ENCODE peak calls at places on chromosomes 1 and 21, in five cellular contexts. U, R, Q, K and V are unnamed samples. For H3K9me3 and H3K4me1, the result is how much of the 10 kb centered on the place peaks cover.

GRCh38 chr1:183808296-183809027 is 3.5 kb downstream of the RGL1 start:
- DNase-seq in K (no peak), U (no peak), Q (no peak), R (no peak), V (no peak)

GRCh38 chr1:229158317-229159294 is 112.3 kb upstream of the RAB4A start:
- DNase-seq in K (no peak), Q (no peak), U (no peak), R (no peak), V (no peak)

GRCh38 chr1:46708121-46708520 is 10.8 kb downstream of the EFCAB14 start:
- DNase-seq in U (no peak), Q (no peak), R (no peak), K (no peak), V (no peak)

GRCh38 chr1:150233359-150234308 is 2.3 kb downstream of the ANP32E start:
- DNase-seq in Q (peak), R (no peak), U (peak), K (peak), V (peak)

GRCh38 chr1:21355956-21356355 is 65.7 kb upstream of the ECE1 start:
- DNase-seq in Q (no peak), R (no peak), K (no peak), U (no peak), V (no peak)

GRCh38 chr21:26811031-26811430 is 34.2 kb downstream of the ADAMTS1 start:
- DNase-seq in K (no peak), R (no peak), Q (no peak), U (peak), V (no peak)

GRCh38 chr1:236904874-236905741 is 99.1 kb downstream of the MT1HL1 start:
- DNase-seq in Q (no peak), R (no peak), U (peak), K (no peak), V (no peak)

GRCh38 chr1:61447339-61448016 is 277.5 kb downstream of the TM2D1 start:
- DNase-seq in Q (no peak), U (no peak), K (no peak), R (no peak), V (no peak)

GRCh38 chr1:222167896-222168295 is 380.0 kb downstream of the HHIPL2 start:
- DNase-seq in U (no peak), K (no peak), R (no peak), Q (no peak), V (no peak)

GRCh38 chr1:193754732-193755427 is 568.5 kb upstream of the B3GALT2 start:
- DNase-seq in R (no peak), Q (no peak), U (peak), K (no peak), V (no peak)

GRCh38 chr21:38459490-38459889 is 38.8 kb downstream of the ERG start:
- DNase-seq in K (no peak), R (no peak), Q (no peak), U (no peak), V (no peak)

GRCh38 chr1:98331232-98331631 is 330.3 kb upstream of the SNX7 start:
- DNase-seq in Q (no peak), R (no peak), U (no peak), K (no peak), V (no peak)

GRCh38 chr1:203871114-203871875 is 9.9 kb downstream of the SNRPE start:
- DNase-seq in Q (no peak), U (peak), R (peak), K (no peak), V (peak)

GRCh38 chr1:211604548-211604947 is 25.6 kb upstream of the SLC30A1 start:
- DNase-seq in K (no peak), R (no peak), Q (no peak), U (no peak), V (no peak)

GRCh38 chr1:38292969-38293368 is 246.4 kb upstream of the POU3F1 start:
- DNase-seq in U (no peak), Q (no peak), K (no peak), R (no peak), V (no peak)

GRCh38 chr21:32844653-32845443 is 73.3 kb upstream of the PAXBP1 start:
- DNase-seq in Q (no peak), K (no peak), R (no peak), U (peak), V (no peak)

GRCh38 chr1:102593276-102593675 is 515.0 kb downstream of the COL11A1 start:
- DNase-seq in R (no peak), Q (no peak), U (no peak), K (no peak), V (no peak)

GRCh38 chr1:36339215-36339614 is 15.8 kb upstream of the EVA1B start:
- DNase-seq in R (no peak), U (no peak), Q (no peak), K (no peak), V (no peak)

GRCh38 chr1:36342426-36343185 is 19.2 kb upstream of the EVA1B start:
- DNase-seq in U (peak), R (peak), K (peak), Q (peak), V (peak)

GRCh38 chr1:36339615-36340014 is 16.2 kb upstream of the EVA1B start:
- DNase-seq in U (no peak), Q (no peak), K (no peak), R (no peak), V (no peak)

GRCh38 chr1:36343651-36344394 is 20.4 kb upstream of the EVA1B start:
- DNase-seq in U (no peak), K (no peak), R (no peak), Q (no peak), V (no peak)

GRCh38 chr1:36341626-36342320 is 18.3 kb upstream of the EVA1B start:
- DNase-seq in Q (no peak), R (no peak), U (no peak), K (no peak), V (no peak)
- H3K27ac ChIP-seq in Q (no peak), R (no peak), U (no peak), K (no peak), V (no peak)

DNA sequence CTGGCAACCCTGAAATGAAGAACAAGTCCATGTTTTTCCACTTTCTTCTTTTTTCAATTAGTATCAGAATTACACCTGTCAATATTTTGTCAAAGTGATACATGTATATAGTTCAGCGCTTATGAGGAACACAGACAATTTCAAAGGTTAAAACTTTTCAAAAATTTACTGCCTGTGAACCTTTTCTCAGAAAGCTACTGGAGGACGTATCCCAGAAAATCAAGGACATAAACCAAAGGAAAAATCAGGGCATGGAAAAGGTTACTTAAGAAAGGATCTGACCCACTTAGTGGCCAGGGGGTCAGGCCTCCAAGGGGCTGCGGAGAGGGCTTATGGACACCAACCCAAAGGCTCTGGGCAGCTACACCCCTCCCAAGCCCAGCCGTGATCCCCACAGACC is 81.1 kb upstream of the ACTRT2 start:
- DNase-seq in Q (no peak), K (no peak), U (no peak), R (no peak), V (no peak)
- H3K9me3 ChIP-seq in Q (under half), K (under half), U (under half), R (under half), V (under half)

DNA sequence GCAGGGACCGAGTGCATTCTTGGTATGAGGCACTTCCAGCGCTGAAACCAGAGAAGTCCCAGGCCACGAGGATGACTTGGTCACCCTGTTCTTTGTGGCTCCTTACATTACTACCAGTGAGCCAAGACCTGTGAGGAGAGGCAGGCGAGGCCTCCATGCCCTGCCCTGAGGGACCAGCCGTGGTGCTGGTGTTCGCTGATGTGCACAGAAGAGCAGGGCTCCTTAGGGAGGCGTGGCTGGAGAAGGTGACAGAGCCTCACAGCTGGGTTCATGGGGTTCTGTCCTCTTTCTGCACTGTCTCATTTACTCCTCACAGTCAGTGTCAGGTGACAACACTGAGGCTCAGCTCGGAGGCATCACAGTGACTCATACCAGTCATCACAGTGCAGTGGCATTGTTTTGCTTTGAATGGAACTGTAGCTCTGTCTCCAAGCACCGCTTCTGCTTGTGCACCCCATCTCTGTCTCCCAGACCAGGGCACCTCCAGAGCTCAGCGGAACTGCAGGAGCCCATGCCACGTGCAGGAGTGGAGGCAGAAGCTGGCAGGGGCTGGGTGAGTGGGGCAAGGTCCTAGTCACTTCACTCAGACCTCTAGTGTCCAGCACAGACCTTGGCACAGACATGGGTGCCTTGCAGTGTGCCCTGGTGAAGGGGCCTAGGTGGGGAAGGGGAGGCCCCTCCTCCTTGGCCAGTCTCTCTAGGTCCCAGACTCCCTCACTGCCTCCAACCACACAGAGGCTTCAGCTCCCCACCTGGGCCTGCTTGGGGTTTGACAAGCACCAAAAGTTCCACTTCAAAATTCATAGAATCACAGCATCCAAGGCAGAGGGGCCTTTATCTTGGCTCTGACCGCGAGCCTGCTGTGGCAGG is 310.9 kb downstream of the MATN1 start:
- DNase-seq in R (no peak), Q (peak), K (no peak), U (no peak), V (no peak)
- H3K4me1 ChIP-seq in R (under half), Q (under half), K (under half), U (under half), V (under half)

DNA sequence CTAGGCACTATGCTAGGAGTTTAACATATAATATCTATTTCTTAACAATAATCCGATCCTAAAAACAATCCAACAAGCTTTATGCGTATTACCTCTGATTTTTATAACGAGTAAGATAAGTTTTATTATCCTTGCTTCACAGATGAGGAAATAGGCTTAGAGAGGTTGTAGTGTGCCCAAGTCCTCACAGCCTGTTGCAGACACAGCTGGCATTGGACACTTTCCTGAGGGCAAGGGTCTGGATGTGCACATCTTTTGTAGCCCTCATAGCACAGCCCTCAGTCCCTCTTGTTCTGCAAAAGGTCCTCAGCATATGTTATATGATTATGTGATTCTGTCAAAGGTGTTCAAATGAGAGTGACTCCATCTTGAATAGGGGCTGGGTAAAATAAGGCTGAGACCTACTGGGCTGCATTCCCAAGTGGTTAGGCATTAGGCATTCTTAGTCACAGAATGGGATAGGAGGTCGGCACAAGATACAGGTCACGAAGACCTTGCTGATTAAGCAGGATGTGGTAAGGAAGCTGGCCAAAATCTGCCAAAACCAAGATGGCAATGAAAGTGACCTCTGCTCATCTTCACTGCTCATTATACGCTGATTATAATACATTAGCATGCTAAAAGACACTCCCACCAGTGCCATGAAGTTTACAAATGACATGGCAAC is 75.7 kb upstream of the F3 start:
- DNase-seq in K (no peak), U (peak), Q (no peak), R (no peak), V (no peak)
- H3K27ac ChIP-seq in K (no peak), U (no peak), Q (no peak), R (no peak), V (no peak)

GRCh38 chr1:209547626-209548025 is 35.9 kb upstream of the CAMK1G start:
- DNase-seq in K (no peak), Q (no peak), U (no peak), R (no peak), V (no peak)

GRCh38 chr1:209542585-209542984 is 40.9 kb upstream of the CAMK1G start:
- DNase-seq in Q (no peak), R (no peak), K (no peak), U (no peak), V (no peak)

GRCh38 chr1:209546390-209547080 is 37.0 kb upstream of the CAMK1G start:
- DNase-seq in Q (no peak), K (no peak), R (no peak), U (no peak), V (no peak)

GRCh38 chr1:209545423-209545822 is 38.1 kb upstream of the CAMK1G start:
- DNase-seq in U (no peak), Q (no peak), K (no peak), R (no peak), V (no peak)

GRCh38 chr1:209544098-209544497 is 39.4 kb upstream of the CAMK1G start:
- DNase-seq in K (no peak), U (no peak), Q (no peak), R (no peak), V (no peak)
- H3K9me3 ChIP-seq in K (under half), U (under half), Q (under half), R (under half), V (under half)

GRCh38 chr1:10803971-10804820 is 7.8 kb upstream of the CASZ1 start:
- DNase-seq in K (no peak), R (no peak), U (no peak), Q (peak), V (no peak)

GRCh38 chr1:10802948-10803715 is 6.7 kb upstream of the CASZ1 start:
- DNase-seq in U (no peak), Q (peak), K (no peak), R (no peak), V (no peak)

GRCh38 chr1:10806966-10807365 is 10.5 kb upstream of the CASZ1 start:
- DNase-seq in R (no peak), Q (no peak), K (no peak), U (no peak), V (no peak)

GRCh38 chr1:10812387-10812915 is 16.0 kb upstream of the CASZ1 start:
- DNase-seq in K (no peak), R (no peak), Q (peak), U (no peak), V (no peak)

GRCh38 chr1:10808441-10808840 is 12.0 kb upstream of the CASZ1 start:
- DNase-seq in R (no peak), U (no peak), K (no peak), Q (no peak), V (no peak)
- H3K4me1 ChIP-seq in R (under half), U (under half), K (under half), Q (under half), V (under half)

DNA sequence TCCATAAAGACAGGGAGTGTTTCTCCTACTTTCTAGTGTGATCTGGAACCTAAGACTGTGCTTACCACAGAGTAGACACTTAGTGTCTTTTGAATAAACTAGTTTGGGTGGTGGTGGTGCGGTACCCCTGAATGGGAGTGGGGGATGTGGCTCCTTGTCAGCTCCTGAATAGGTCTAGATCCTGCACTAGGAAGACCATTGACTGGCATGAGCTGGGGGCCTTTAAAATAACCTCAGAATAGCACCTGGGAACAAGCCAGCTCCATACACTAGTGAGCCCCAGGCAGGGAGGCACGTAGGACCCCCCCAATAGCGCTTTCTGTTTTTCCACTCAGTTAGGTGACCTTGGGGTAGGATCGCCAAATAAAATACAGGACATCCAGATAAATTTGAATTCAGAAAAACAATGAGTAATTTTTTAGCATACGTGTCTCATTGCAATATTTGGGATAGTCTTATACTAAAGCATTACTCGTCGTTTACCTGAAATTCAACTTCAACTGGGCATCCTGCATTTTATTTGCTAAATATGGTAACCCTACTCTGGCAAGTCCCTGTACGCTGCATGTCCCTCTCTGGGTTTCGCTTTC is 45.6 kb downstream of the AZIN2 start:
- DNase-seq in Q (no peak), R (no peak), K (no peak), U (no peak), V (no peak)
- H3K27ac ChIP-seq in Q (no peak), R (peak), K (peak), U (peak), V (peak)

GRCh38 chr21:44625756-44626155 is 1.1 kb upstream of the KRTAP10-9 start:
- DNase-seq in K (no peak), Q (no peak), R (no peak), U (no peak), V (no peak)

GRCh38 chr21:44626673-44627143 is at the start of gene KRTAP10-9:
- DNase-seq in K (no peak), R (no peak), U (no peak), Q (no peak), V (no peak)

GRCh38 chr21:44628707-44629391 is 2.0 kb downstream of the KRTAP10-9 start:
- DNase-seq in R (no peak), U (no peak), K (no peak), Q (no peak), V (no peak)

GRCh38 chr21:44623575-44623974 is 3.3 kb upstream of the KRTAP10-9 start:
- DNase-seq in U (no peak), Q (no peak), K (no peak), R (no peak), V (no peak)

GRCh38 chr21:44626262-44626661 is 631 bp upstream of the KRTAP10-9 start:
- DNase-seq in R (no peak), K (no peak), U (no peak), Q (no peak), V (no peak)
- H3K9me3 ChIP-seq in R (under half), K (under half), U (under half), Q (under half), V (under half)

GRCh38 chr1:231416896-231417295 is 5.2 kb downstream of the EGLN1 start:
- DNase-seq in Q (no peak), U (no peak), R (no peak), K (no peak), V (no peak)
- H3K4me1 ChIP-seq in Q (under half), U (under half), R (under half), K (under half), V (half or more)